ENCODE peak calls at places on chromosome 21, in four cellular contexts. O, A, T and W are unnamed samples.

GRCh38 chr21:15066231-15066577 is 1.4 kb upstream of the NRIP1 start:
- DNase-seq in O (no peak), A (no peak), T (no peak), W (no peak)

GRCh38 chr21:43790053-43790524 is 712 bp downstream of the RRP1 start:
- DNase-seq in T (no peak), O (no peak), A (no peak), W (no peak)

GRCh38 chr21:39788383-39788782 is 43.4 kb downstream of the IGSF5 start:
- DNase-seq in T (no peak), A (no peak), O (no peak), W (no peak)

GRCh38 chr21:42317341-42317741 is 2.1 kb upstream of the TFF3 start:
- DNase-seq in T (no peak), A (no peak), O (no peak), W (no peak)

GRCh38 chr21:29082416-29082815 is 9.0 kb upstream of the CCT8 start:
- DNase-seq in O (no peak), A (no peak), T (no peak), W (no peak)

GRCh38 chr21:45384656-45385548 is 20.1 kb upstream of the COL18A1 start:
- DNase-seq in O (no peak), A (no peak), T (no peak), W (no peak)

GRCh38 chr21:41361786-41362604 is at the start of gene MX2:
- DNase-seq in O (peak; percentile 83), A (peak; percentile 92), T (peak; percentile 66), W (peak; percentile 94)

GRCh38 chr21:45582128-45582527 is 39.9 kb upstream of the SLC19A1 start:
- DNase-seq in A (no peak), T (no peak), O (no peak), W (no peak)

GRCh38 chr21:31526040-31526439 is 133.5 kb upstream of the SOD1 start:
- DNase-seq in A (no peak), T (no peak), O (no peak), W (no peak)